ENCODE peak calls at places on chromosomes 3 and 15, in four cellular contexts. C is activated CD8-positive, alpha-beta memory T cell treated with anti-CD3 and anti-CD28 coated beads, Interleukin-2, amount 50 U/mL, for 4 hours; O is activated CD4-positive, alpha-beta T cell treated with anti-CD3 and anti-CD28 coated beads, Interleukin-2, amount 50 U/mL, for 24 hours; J is hypothalamus. X is an unnamed sample.

GRCh38 chr3:134652409-134652831 is 1.6 kb upstream of the KY start:
- DNase-seq in C (no peak), O (no peak), J (no peak), X (no peak)

GRCh38 chr3:196238612-196239190 is 22.4 kb downstream of the SLC51A start:
- DNase-seq in C (no peak), O (no peak), J (no peak), X (no peak)

GRCh38 chr15:73352082-73352481 is 16.7 kb downstream of the HCN4 start:
- DNase-seq in C (no peak), O (no peak), J (peak), X (no peak)

GRCh38 chr15:75713338-75713895 is 769 bp upstream of the CSPG4 start:
- DNase-seq in C (no peak), O (no peak), J (no peak), X (no peak)

GRCh38 chr3:64437126-64437525 is 211.9 kb upstream of the PRICKLE2 start:
- DNase-seq in C (no peak), O (no peak), J (no peak), X (no peak)

GRCh38 chr15:34942363-34942762 is 27.2 kb downstream of the AQR start:
- DNase-seq in C (no peak), O (no peak), J (no peak), X (no peak)

GRCh38 chr15:63678383-63678782 is 81.2 kb downstream of the FBXL22 start:
- DNase-seq in C (no peak), O (no peak), J (no peak), X (no peak)

GRCh38 chr15:36791849-36792618 is 212.6 kb downstream of the CDIN1 start:
- DNase-seq in C (no peak), O (no peak), J (no peak), X (no peak)

GRCh38 chr15:70315431-70315830 is 217.7 kb upstream of the TLE3 start:
- DNase-seq in C (no peak), O (no peak), J (no peak), X (no peak)

GRCh38 chr3:73624363-73625123 is at the start of gene PDZRN3:
- DNase-seq in C (no peak), O (no peak), J (peak), X (no peak)

GRCh38 chr3:72082121-72082715 is 297.3 kb upstream of the PROK2 start:
- DNase-seq in C (no peak), O (no peak), J (no peak), X (peak)

GRCh38 chr3:158106773-158107461 is 697 bp upstream of the SHOX2 start:
- DNase-seq in C (no peak), O (no peak), J (no peak), X (no peak)

GRCh38 chr3:154251610-154252009 is 72.7 kb downstream of the DHX36 start:
- DNase-seq in C (no peak), O (no peak), J (no peak), X (no peak)

GRCh38 chr3:177979684-177980083 is 556.6 kb upstream of the KCNMB2 start:
- DNase-seq in C (no peak), O (no peak), J (no peak), X (no peak)

GRCh38 chr3:196499061-196499460 is 4.5 kb downstream of the RNF168 start:
- DNase-seq in C (no peak), O (no peak), J (no peak), X (no peak)

GRCh38 chr15:77870195-77871065 is 207.1 kb downstream of the TBC1D2B start:
- DNase-seq in C (peak), O (no peak), J (peak), X (peak)

GRCh38 chr3:42264399-42265058 is 1.5 kb downstream of the CCK start:
- DNase-seq in C (peak), O (no peak), J (peak), X (peak)

GRCh38 chr3:31008986-31009385 is 114.5 kb upstream of the GADL1 start:
- DNase-seq in C (no peak), O (no peak), J (no peak), X (no peak)

GRCh38 chr15:99925661-99926461 is 192.6 kb upstream of the LYSMD4 start:
- DNase-seq in C (peak), O (peak), J (no peak), X (peak)

GRCh38 chr3:62184559-62184958 is 188.8 kb downstream of the FEZF2 start:
- DNase-seq in C (no peak), O (no peak), J (no peak), X (no peak)

GRCh38 chr3:116001063-116001765 is 377.9 kb downstream of the GAP43 start:
- DNase-seq in C (no peak), O (no peak), J (no peak), X (no peak)

GRCh38 chr3:135688003-135688402 is 277.5 kb upstream of the PPP2R3A start:
- DNase-seq in C (no peak), O (no peak), J (no peak), X (no peak)

GRCh38 chr3:72018339-72018984 is 233.5 kb upstream of the PROK2 start:
- DNase-seq in C (no peak), O (no peak), J (no peak), X (no peak)

GRCh38 chr3:8210752-8211405 is 290.7 kb upstream of the LMCD1 start:
- DNase-seq in C (no peak), O (no peak), J (no peak), X (no peak)

GRCh38 chr3:17032407-17033034 is 147.8 kb downstream of the PLCL2 start:
- DNase-seq in C (no peak), O (no peak), J (no peak), X (no peak)

GRCh38 chr15:39777497-39777896 is 5.1 kb downstream of the FSIP1 start:
- DNase-seq in C (no peak), O (no peak), J (no peak), X (no peak)